ENCODE peak calls at places on chromosome 5, in ten cellular contexts. One of them, this sample, is unnamed.

GRCh38 chr5:157447246-157447645 is 12.8 kb upstream of the NIPAL4 start:
- DNase-seq in HepG2: no peak
- DNase-seq in astrocyte: no peak
- DNase-seq in adipocyte: no peak
- DNase-seq in PC-3: peak; percentile 47
- DNase-seq in GM23248: no peak
- DNase-seq in fibroblast of lung: no peak
- DNase-seq in neuronal stem cell: no peak
- DNase-seq in mesenchymal stem cell: no peak
- DNase-seq in neural progenitor cell: no peak
- DNase-seq in this sample: peak; percentile 34

GRCh38 chr5:115838885-115839518 is 2.4 kb downstream of the ATG12 start:
- DNase-seq in HepG2: peak; percentile 61
- DNase-seq in astrocyte: no peak
- DNase-seq in adipocyte: peak; percentile 86
- DNase-seq in PC-3: peak; percentile 68
- DNase-seq in GM23248: peak; percentile 69
- DNase-seq in fibroblast of lung: peak; percentile 39
- DNase-seq in neuronal stem cell: peak; percentile 44
- DNase-seq in mesenchymal stem cell: peak; percentile 67
- DNase-seq in neural progenitor cell: peak; percentile 58
- DNase-seq in this sample: peak; percentile 91

GRCh38 chr5:117859161-117859560 is 1129.2 kb downstream of the DTWD2 start:
- DNase-seq in HepG2: no peak
- DNase-seq in astrocyte: no peak
- DNase-seq in adipocyte: no peak
- DNase-seq in PC-3: no peak
- DNase-seq in GM23248: no peak
- DNase-seq in fibroblast of lung: no peak
- DNase-seq in neuronal stem cell: no peak
- DNase-seq in mesenchymal stem cell: no peak
- DNase-seq in neural progenitor cell: no peak
- DNase-seq in this sample: no peak

GRCh38 chr5:173829826-173830225 is 58.3 kb upstream of the CPEB4 start:
- DNase-seq in HepG2: no peak
- DNase-seq in astrocyte: peak; percentile 48
- DNase-seq in adipocyte: peak; percentile 87
- DNase-seq in PC-3: peak; percentile 80
- DNase-seq in GM23248: peak; percentile 76
- DNase-seq in fibroblast of lung: peak; percentile 59
- DNase-seq in neuronal stem cell: no peak
- DNase-seq in mesenchymal stem cell: peak; percentile 58
- DNase-seq in neural progenitor cell: no peak
- DNase-seq in this sample: no peak

GRCh38 chr5:158013303-158013702 is 154.4 kb upstream of the CLINT1 start:
- DNase-seq in HepG2: no peak
- DNase-seq in astrocyte: no peak
- DNase-seq in adipocyte: no peak
- DNase-seq in PC-3: no peak
- DNase-seq in GM23248: no peak
- DNase-seq in fibroblast of lung: no peak
- DNase-seq in neuronal stem cell: no peak
- DNase-seq in mesenchymal stem cell: no peak
- DNase-seq in neural progenitor cell: no peak
- DNase-seq in this sample: no peak

GRCh38 chr5:88144219-88145040 is 124.2 kb downstream of the TMEM161B start:
- DNase-seq in HepG2: no peak
- DNase-seq in astrocyte: peak; percentile 16
- DNase-seq in adipocyte: peak; percentile 1
- DNase-seq in PC-3: no peak
- DNase-seq in GM23248: no peak
- DNase-seq in fibroblast of lung: peak; percentile 36
- DNase-seq in neuronal stem cell: peak; percentile 17
- DNase-seq in mesenchymal stem cell: no peak
- DNase-seq in neural progenitor cell: peak; percentile 63
- DNase-seq in this sample: no peak

GRCh38 chr5:138752951-138753793 is at the start of gene CTNNA1:
- DNase-seq in HepG2: peak; percentile 62
- DNase-seq in astrocyte: peak; percentile 45
- DNase-seq in adipocyte: peak; percentile 88
- DNase-seq in PC-3: peak; percentile 68
- DNase-seq in GM23248: peak; percentile 78
- DNase-seq in fibroblast of lung: peak; percentile 67
- DNase-seq in neuronal stem cell: peak; percentile 68
- DNase-seq in mesenchymal stem cell: peak; percentile 75
- DNase-seq in neural progenitor cell: peak; percentile 92
- DNase-seq in this sample: peak; percentile 73

GRCh38 chr5:112626079-112626478 is 111.6 kb upstream of the APC start:
- DNase-seq in HepG2: no peak
- DNase-seq in astrocyte: no peak
- DNase-seq in adipocyte: no peak
- DNase-seq in PC-3: no peak
- DNase-seq in GM23248: no peak
- DNase-seq in fibroblast of lung: no peak
- DNase-seq in neuronal stem cell: no peak
- DNase-seq in mesenchymal stem cell: no peak
- DNase-seq in neural progenitor cell: no peak
- DNase-seq in this sample: peak; percentile 62

GRCh38 chr5:177491429-177491945 is 5.9 kb downstream of the PDLIM7 start:
- DNase-seq in HepG2: peak; percentile 65
- DNase-seq in astrocyte: no peak
- DNase-seq in adipocyte: peak; percentile 76
- DNase-seq in PC-3: peak; percentile 38
- DNase-seq in GM23248: peak; percentile 57
- DNase-seq in fibroblast of lung: peak; percentile 53
- DNase-seq in neuronal stem cell: peak; percentile 79
- DNase-seq in mesenchymal stem cell: peak; percentile 68
- DNase-seq in neural progenitor cell: peak; percentile 95
- DNase-seq in this sample: peak; percentile 91

GRCh38 chr5:135240283-135240633 is 158.8 kb downstream of the MACROH2A1 start:
- DNase-seq in HepG2: no peak
- DNase-seq in astrocyte: no peak
- DNase-seq in adipocyte: no peak
- DNase-seq in PC-3: no peak
- DNase-seq in GM23248: no peak
- DNase-seq in fibroblast of lung: no peak
- DNase-seq in neuronal stem cell: no peak
- DNase-seq in mesenchymal stem cell: no peak
- DNase-seq in neural progenitor cell: no peak
- DNase-seq in this sample: no peak

GRCh38 chr5:107295914-107296313 is 374.8 kb downstream of the EFNA5 start:
- DNase-seq in HepG2: no peak
- DNase-seq in astrocyte: no peak
- DNase-seq in adipocyte: no peak
- DNase-seq in PC-3: no peak
- DNase-seq in GM23248: no peak
- DNase-seq in fibroblast of lung: no peak
- DNase-seq in neuronal stem cell: no peak
- DNase-seq in mesenchymal stem cell: no peak
- DNase-seq in neural progenitor cell: no peak
- DNase-seq in this sample: no peak

GRCh38 chr5:23506329-23507236 is 826 bp upstream of the PRDM9 start:
- DNase-seq in HepG2: peak; percentile 56
- DNase-seq in astrocyte: no peak
- DNase-seq in adipocyte: no peak
- DNase-seq in PC-3: peak; percentile 81
- DNase-seq in GM23248: peak; percentile 35
- DNase-seq in fibroblast of lung: no peak
- DNase-seq in neuronal stem cell: no peak
- DNase-seq in mesenchymal stem cell: peak; percentile 53
- DNase-seq in neural progenitor cell: peak; percentile 67
- DNase-seq in this sample: no peak

GRCh38 chr5:149731332-149731616 is 1.2 kb downstream of the PPARGC1B start:
- DNase-seq in HepG2: no peak
- DNase-seq in astrocyte: no peak
- DNase-seq in adipocyte: no peak
- DNase-seq in PC-3: no peak
- DNase-seq in GM23248: no peak
- DNase-seq in fibroblast of lung: no peak
- DNase-seq in neuronal stem cell: no peak
- DNase-seq in mesenchymal stem cell: no peak
- DNase-seq in neural progenitor cell: no peak
- DNase-seq in this sample: no peak

GRCh38 chr5:143682788-143683419 is 129.1 kb upstream of the HMHB1 start:
- DNase-seq in HepG2: no peak
- DNase-seq in astrocyte: no peak
- DNase-seq in adipocyte: no peak
- DNase-seq in PC-3: no peak
- DNase-seq in GM23248: peak; percentile 16
- DNase-seq in fibroblast of lung: no peak
- DNase-seq in neuronal stem cell: no peak
- DNase-seq in mesenchymal stem cell: no peak
- DNase-seq in neural progenitor cell: no peak
- DNase-seq in this sample: no peak

GRCh38 chr5:74035521-74035937 is 409.5 kb downstream of the ARHGEF28 start:
- DNase-seq in HepG2: peak; percentile 49
- DNase-seq in astrocyte: peak; percentile 70
- DNase-seq in adipocyte: peak; percentile 54
- DNase-seq in PC-3: peak; percentile 64
- DNase-seq in GM23248: peak; percentile 72
- DNase-seq in fibroblast of lung: peak; percentile 79
- DNase-seq in neuronal stem cell: no peak
- DNase-seq in mesenchymal stem cell: peak; percentile 69
- DNase-seq in neural progenitor cell: no peak
- DNase-seq in this sample: no peak

GRCh38 chr5:155101697-155102096 is 88.1 kb downstream of the KIF4B start:
- DNase-seq in HepG2: no peak
- DNase-seq in astrocyte: no peak
- DNase-seq in adipocyte: no peak
- DNase-seq in PC-3: no peak
- DNase-seq in GM23248: no peak
- DNase-seq in fibroblast of lung: no peak
- DNase-seq in neuronal stem cell: no peak
- DNase-seq in mesenchymal stem cell: no peak
- DNase-seq in neural progenitor cell: no peak
- DNase-seq in this sample: no peak

GRCh38 chr5:155103164-155103563 is 89.6 kb downstream of the KIF4B start:
- DNase-seq in HepG2: no peak
- DNase-seq in astrocyte: peak; percentile 14
- DNase-seq in adipocyte: no peak
- DNase-seq in PC-3: no peak
- DNase-seq in GM23248: peak; percentile 27
- DNase-seq in fibroblast of lung: peak; percentile 40
- DNase-seq in neuronal stem cell: no peak
- DNase-seq in mesenchymal stem cell: peak; percentile 62
- DNase-seq in neural progenitor cell: no peak
- DNase-seq in this sample: no peak

GRCh38 chr5:155106221-155106620 is 92.7 kb downstream of the KIF4B start:
- DNase-seq in HepG2: no peak
- DNase-seq in astrocyte: no peak
- DNase-seq in adipocyte: no peak
- DNase-seq in PC-3: no peak
- DNase-seq in GM23248: no peak
- DNase-seq in fibroblast of lung: no peak
- DNase-seq in neuronal stem cell: no peak
- DNase-seq in mesenchymal stem cell: no peak
- DNase-seq in neural progenitor cell: no peak
- DNase-seq in this sample: no peak
- H3K4me3 ChIP-seq in HepG2: no peak overlapping the region
- H3K4me3 ChIP-seq in astrocyte: no peak overlapping the region
- H3K4me3 ChIP-seq in adipocyte: no peak overlapping the region
- H3K4me3 ChIP-seq in PC-3: no peak overlapping the region
- H3K4me3 ChIP-seq in GM23248: no peak overlapping the region
- H3K4me3 ChIP-seq in fibroblast of lung: no peak overlapping the region
- H3K4me3 ChIP-seq in neuronal stem cell: no peak overlapping the region
- H3K4me3 ChIP-seq in mesenchymal stem cell: no peak overlapping the region
- H3K4me3 ChIP-seq in neural progenitor cell: no peak overlapping the region
- H3K4me3 ChIP-seq in this sample: no peak overlapping the region

GRCh38 chr5:134053314-134053839 is 48.6 kb upstream of the VDAC1 start:
- DNase-seq in HepG2: no peak
- DNase-seq in astrocyte: no peak
- DNase-seq in adipocyte: no peak
- DNase-seq in PC-3: no peak
- DNase-seq in GM23248: no peak
- DNase-seq in fibroblast of lung: no peak
- DNase-seq in neuronal stem cell: no peak
- DNase-seq in mesenchymal stem cell: no peak
- DNase-seq in neural progenitor cell: no peak
- DNase-seq in this sample: no peak
- H3K9ac ChIP-seq in HepG2: no peak overlapping the region
- H3K9ac ChIP-seq in astrocyte: no peak overlapping the region
- H3K9ac ChIP-seq in adipocyte: no peak overlapping the region
- H3K9ac ChIP-seq in PC-3: peak overlapping the region; percentile 16
- H3K9ac ChIP-seq in GM23248: no peak overlapping the region
- H3K9ac ChIP-seq in fibroblast of lung: no peak overlapping the region
- H3K9ac ChIP-seq in neuronal stem cell: no peak overlapping the region
- H3K9ac ChIP-seq in mesenchymal stem cell: no peak overlapping the region
- H3K9ac ChIP-seq in neural progenitor cell: no peak overlapping the region
- H3K9ac ChIP-seq in this sample: no peak overlapping the region

DNA sequence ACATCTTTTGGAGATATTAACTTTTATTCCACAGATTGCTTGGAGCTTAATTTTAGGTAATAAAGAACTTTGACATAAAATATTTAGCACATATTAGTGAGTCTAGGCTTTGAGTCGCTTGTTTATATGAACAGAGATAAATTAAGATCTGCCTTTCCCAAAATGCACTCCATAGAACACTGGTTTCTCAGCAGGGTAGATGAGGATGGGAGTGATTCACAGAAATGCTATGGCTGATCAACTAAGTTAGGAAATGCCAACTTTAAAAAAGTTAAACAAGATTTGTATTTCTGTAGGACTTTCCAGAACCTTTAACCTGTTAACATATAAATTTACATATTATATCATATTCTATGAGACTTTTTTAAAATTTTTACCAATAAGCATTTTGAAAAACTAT is 65.2 kb downstream of the STARD4 start:
- DNase-seq in HepG2: no peak
- DNase-seq in astrocyte: peak; percentile 8
- DNase-seq in adipocyte: peak; percentile 25
- DNase-seq in PC-3: no peak
- DNase-seq in GM23248: peak; percentile 42
- DNase-seq in fibroblast of lung: peak; percentile 38
- DNase-seq in neuronal stem cell: no peak
- DNase-seq in mesenchymal stem cell: peak; percentile 17
- DNase-seq in neural progenitor cell: no peak
- DNase-seq in this sample: no peak
- H3K4me3 ChIP-seq in HepG2: no peak overlapping the region
- H3K4me3 ChIP-seq in astrocyte: no peak overlapping the region
- H3K4me3 ChIP-seq in adipocyte: no peak overlapping the region
- H3K4me3 ChIP-seq in PC-3: no peak overlapping the region
- H3K4me3 ChIP-seq in GM23248: no peak overlapping the region
- H3K4me3 ChIP-seq in fibroblast of lung: no peak overlapping the region
- H3K4me3 ChIP-seq in neuronal stem cell: no peak overlapping the region
- H3K4me3 ChIP-seq in mesenchymal stem cell: no peak overlapping the region
- H3K4me3 ChIP-seq in neural progenitor cell: peak overlapping the region; percentile 19
- H3K4me3 ChIP-seq in this sample: no peak overlapping the region

DNA sequence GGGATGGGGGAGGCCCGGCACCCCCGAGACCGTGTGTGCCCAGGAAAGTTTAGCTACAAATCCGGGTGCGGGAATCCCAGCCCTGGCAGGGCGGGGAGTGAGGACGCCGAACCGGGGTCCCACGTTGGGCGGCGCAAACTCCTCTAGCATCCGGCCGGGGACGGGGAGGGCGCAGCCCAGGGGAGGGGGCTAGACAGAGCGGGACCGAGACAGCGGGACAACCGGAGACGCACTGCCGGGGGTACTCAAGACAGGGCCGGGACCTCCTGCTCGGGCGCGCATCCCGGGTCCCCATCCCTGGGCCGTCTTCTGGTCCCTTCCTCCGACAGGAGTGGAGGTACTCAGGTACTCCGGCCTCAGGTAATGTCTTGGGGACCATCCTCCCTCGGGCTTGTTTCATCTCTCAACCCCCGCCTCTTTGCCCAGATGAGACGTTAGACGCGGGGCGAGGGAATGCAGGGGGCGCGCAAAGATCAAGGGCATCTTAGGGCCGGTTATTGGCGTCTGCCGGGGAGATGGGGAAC is 619 bp downstream of the PDZD2 start:
- DNase-seq in HepG2: no peak
- DNase-seq in astrocyte: no peak
- DNase-seq in adipocyte: no peak
- DNase-seq in PC-3: no peak
- DNase-seq in GM23248: no peak
- DNase-seq in fibroblast of lung: no peak
- DNase-seq in neuronal stem cell: no peak
- DNase-seq in mesenchymal stem cell: peak; percentile 1
- DNase-seq in neural progenitor cell: peak; percentile 49
- DNase-seq in this sample: no peak
- H3K9ac ChIP-seq in HepG2: no peak overlapping the region
- H3K9ac ChIP-seq in astrocyte: peak overlapping the region; percentile 23
- H3K9ac ChIP-seq in adipocyte: peak overlapping the region; percentile 33
- H3K9ac ChIP-seq in PC-3: no peak overlapping the region
- H3K9ac ChIP-seq in GM23248: no peak overlapping the region
- H3K9ac ChIP-seq in fibroblast of lung: no peak overlapping the region
- H3K9ac ChIP-seq in neuronal stem cell: peak overlapping the region; percentile 78
- H3K9ac ChIP-seq in mesenchymal stem cell: peak overlapping the region; percentile 82
- H3K9ac ChIP-seq in neural progenitor cell: no peak overlapping the region
- H3K9ac ChIP-seq in this sample: no peak overlapping the region

This sample was measured in Karpas-422.